ENCODE peak calls at places on chromosomes 7 and 10, in six cellular contexts. V, W, X, S, A and D are unnamed samples.

GRCh38 chr7:122790132-122790531 is 87.4 kb upstream of the RNF148 start:
- DNase-seq in V (no peak), W (peak; percentile 14), X (no peak), S (no peak), A (no peak), D (no peak)

GRCh38 chr10:112360308-112361270 is 13.3 kb upstream of the ACSL5 start:
- DNase-seq in V (peak; percentile 22), W (peak; percentile 54), X (peak; percentile 86), S (no peak), A (peak; percentile 72), D (peak; percentile 83)

GRCh38 chr10:129949411-129950335 is 14.4 kb downstream of the EBF3 start:
- DNase-seq in V (peak; percentile 29), W (peak; percentile 50), X (peak; percentile 89), S (no peak), A (no peak), D (peak; percentile 68)

GRCh38 chr10:89567566-89568245 is 32.3 kb upstream of the SLC16A12 start:
- DNase-seq in V (no peak), W (no peak), X (no peak), S (no peak), A (no peak), D (no peak)

GRCh38 chr7:158840604-158841003 is 11.3 kb upstream of the ESYT2 start:
- DNase-seq in V (no peak), W (no peak), X (no peak), S (no peak), A (no peak), D (no peak)

GRCh38 chr10:115171392-115171960 is 78.3 kb downstream of the ATRNL1 start:
- DNase-seq in V (no peak), W (no peak), X (no peak), S (peak; percentile 24), A (no peak), D (no peak)

GRCh38 chr7:17774701-17775288 is 165.5 kb downstream of the SNX13 start:
- DNase-seq in V (no peak), W (no peak), X (no peak), S (no peak), A (no peak), D (no peak)

GRCh38 chr10:63665765-63666164 is 144.6 kb downstream of the REEP3 start:
- DNase-seq in V (no peak), W (no peak), X (no peak), S (no peak), A (no peak), D (no peak)

GRCh38 chr7:99679400-99680191 is at the start of gene CYP3A5:
- DNase-seq in V (peak; percentile 86), W (no peak), X (peak; percentile 46), S (no peak), A (no peak), D (no peak)

GRCh38 chr7:107078517-107078966 is 34.0 kb downstream of the PRKAR2B start:
- DNase-seq in V (no peak), W (no peak), X (peak; percentile 40), S (no peak), A (no peak), D (no peak)

GRCh38 chr7:87210506-87210905 is 9.0 kb downstream of the TMEM243 start:
- DNase-seq in V (no peak), W (no peak), X (no peak), S (no peak), A (no peak), D (no peak)

GRCh38 chr10:30058570-30059132 is 735 bp downstream of the JCAD start:
- DNase-seq in V (no peak), W (no peak), X (peak; percentile 70), S (no peak), A (no peak), D (no peak)

GRCh38 chr7:157139142-157140117 is 704 bp downstream of the UBE3C start:
- DNase-seq in V (peak; percentile 65), W (no peak), X (peak; percentile 82), S (peak; percentile 77), A (no peak), D (peak; percentile 59)

GRCh38 chr10:22372298-22372697 is 27.0 kb downstream of the SPAG6 start:
- DNase-seq in V (no peak), W (no peak), X (no peak), S (no peak), A (no peak), D (no peak)

GRCh38 chr7:91945476-91945875 is 4.8 kb downstream of the AKAP9 start:
- DNase-seq in V (peak; percentile 13), W (no peak), X (no peak), S (no peak), A (no peak), D (no peak)

GRCh38 chr10:97333601-97334369 is 744 bp downstream of the FRAT2 start:
- DNase-seq in V (peak; percentile 61), W (no peak), X (peak; percentile 80), S (peak; percentile 43), A (no peak), D (no peak)

GRCh38 chr7:29369909-29370488 is 175.4 kb downstream of the CHN2 start:
- DNase-seq in V (no peak), W (no peak), X (no peak), S (no peak), A (no peak), D (no peak)

GRCh38 chr7:158255156-158255555 is 332.5 kb downstream of the PTPRN2 start:
- DNase-seq in V (no peak), W (no peak), X (no peak), S (no peak), A (no peak), D (no peak)

GRCh38 chr10:13649844-13650520 is 63.2 kb downstream of the PRPF18 start:
- DNase-seq in V (no peak), W (no peak), X (no peak), S (no peak), A (no peak), D (no peak)

GRCh38 chr10:98262571-98262970 is 5.4 kb downstream of the LOXL4 start:
- DNase-seq in V (peak; percentile 69), W (no peak), X (peak; percentile 72), S (peak; percentile 13), A (peak; percentile 68), D (peak; percentile 59)

GRCh38 chr7:51249991-51250390 is 66.6 kb downstream of the COBL start:
- DNase-seq in V (no peak), W (no peak), X (no peak), S (no peak), A (no peak), D (no peak)

GRCh38 chr10:51763746-51764145 is 64.4 kb upstream of the CSTF2T start:
- DNase-seq in V (no peak), W (no peak), X (no peak), S (no peak), A (no peak), D (no peak)

GRCh38 chr7:64590971-64591370 is 28.1 kb upstream of the ZNF680 start:
- DNase-seq in V (no peak), W (no peak), X (no peak), S (no peak), A (no peak), D (no peak)

DNA sequence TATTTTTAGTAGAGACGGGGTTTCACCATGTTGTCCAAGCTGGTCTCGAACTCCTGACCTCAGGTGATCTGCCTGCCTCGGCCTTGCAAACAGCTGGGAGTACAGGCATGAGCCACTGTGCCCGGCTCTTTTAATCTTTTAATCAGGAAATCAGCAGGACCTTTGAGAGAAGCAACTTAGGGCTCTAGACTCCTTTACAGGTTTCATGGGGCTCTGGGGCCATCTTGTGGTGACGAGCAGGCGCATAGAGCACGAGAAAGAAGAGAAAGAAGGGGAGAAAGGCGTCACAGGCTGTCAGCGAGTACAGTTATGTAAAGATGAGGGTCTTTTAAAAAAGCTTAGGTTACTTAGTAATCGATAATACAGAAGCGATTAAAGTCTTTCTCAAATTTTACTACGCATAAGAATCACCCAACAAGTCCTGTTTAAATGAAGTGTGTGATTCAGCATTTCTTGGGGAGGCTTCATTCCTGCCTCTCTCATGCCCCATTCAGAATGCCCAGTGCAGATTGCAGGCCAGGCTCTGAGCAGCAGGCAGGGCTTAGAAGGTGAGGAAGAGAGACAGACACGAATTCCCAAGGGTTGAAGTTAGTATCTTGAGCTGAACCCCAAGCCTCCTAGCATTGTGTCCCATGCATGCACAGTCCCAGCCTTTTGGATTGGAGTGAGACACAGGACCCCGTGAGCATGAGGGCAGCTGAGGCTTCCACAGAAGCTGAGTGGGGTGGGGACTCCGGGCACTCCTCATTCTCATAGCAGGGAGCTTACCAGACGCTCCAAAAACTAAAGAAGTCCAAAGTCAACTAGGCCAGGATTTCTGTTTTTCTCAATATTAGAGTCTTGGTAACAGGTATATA is 23.6 kb upstream of the PFKP start:
- DNase-seq in V (peak; percentile 66), W (no peak), X (peak; percentile 78), S (peak; percentile 57), A (no peak), D (no peak)
- H3K4me3 ChIP-seq in V (no peak overlapping the region), W (no peak overlapping the region), X (no peak overlapping the region), S (no peak overlapping the region), A (no peak overlapping the region), D (no peak overlapping the region)

GRCh38 chr10:18376650-18377049 is 236.4 kb downstream of the CACNB2 start:
- DNase-seq in V (no peak), W (no peak), X (no peak), S (no peak), A (no peak), D (no peak)
- H3K27ac ChIP-seq in V (no peak overlapping the region), W (no peak overlapping the region), X (no peak overlapping the region), S (no peak overlapping the region), A (no peak overlapping the region), D (no peak overlapping the region)

GRCh38 chr7:30912986-30913671 is 1.5 kb downstream of the AQP1 start:
- DNase-seq in V (peak; percentile 68), W (no peak), X (peak; percentile 52), S (no peak), A (no peak), D (no peak)

GRCh38 chr7:30912454-30912985 is 867 bp downstream of the AQP1 start:
- DNase-seq in V (no peak), W (no peak), X (peak; percentile 47), S (no peak), A (no peak), D (no peak)

GRCh38 chr7:30915751-30916150 is 4.1 kb downstream of the AQP1 start:
- DNase-seq in V (no peak), W (no peak), X (peak; percentile 57), S (no peak), A (no peak), D (no peak)

GRCh38 chr7:30914611-30915601 is 3.3 kb downstream of the AQP1 start:
- DNase-seq in V (no peak), W (no peak), X (peak; percentile 65), S (no peak), A (peak; percentile 95), D (peak; percentile 82)

GRCh38 chr7:30913821-30914515 is 2.3 kb downstream of the AQP1 start:
- DNase-seq in V (no peak), W (no peak), X (peak; percentile 55), S (no peak), A (no peak), D (no peak)
- H3K4me3 ChIP-seq in V (peak overlapping the region; percentile 38), W (peak overlapping the region; percentile 12), X (peak overlapping the region; percentile 29), S (no peak overlapping the region), A (peak overlapping the region; percentile 79), D (peak overlapping the region; percentile 44)

DNA sequence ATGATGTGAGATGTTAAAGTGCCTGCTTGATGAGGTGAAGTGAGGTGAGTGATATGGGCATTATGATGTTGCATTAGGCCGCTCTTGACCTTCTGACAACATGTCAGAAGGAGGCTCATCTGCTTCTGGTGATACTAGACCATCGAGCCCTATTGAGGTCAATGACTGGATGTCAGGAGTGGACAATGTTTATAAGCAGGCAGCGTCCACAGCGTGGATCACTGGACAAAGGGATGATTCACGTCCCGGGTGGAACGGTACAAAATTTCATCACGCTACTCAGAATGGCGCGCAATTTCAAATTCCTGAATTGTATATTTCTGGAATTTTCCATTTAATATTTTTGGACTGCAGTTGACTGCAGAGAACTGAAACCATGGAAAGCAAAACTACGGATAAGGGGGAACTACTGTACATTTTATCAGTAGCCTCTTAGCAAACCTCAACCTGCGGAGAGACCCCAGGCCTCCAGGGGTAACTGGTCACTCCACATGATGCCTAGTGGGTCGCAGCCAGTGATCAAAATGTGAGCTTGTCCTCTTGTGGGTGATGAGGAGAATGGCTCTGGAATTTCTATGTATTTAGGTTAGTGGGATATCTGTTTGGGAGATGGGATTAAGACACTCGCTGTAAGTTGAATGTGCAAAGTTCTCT is 5.7 kb upstream of the ZCCHC24 start:
- DNase-seq in V (no peak), W (no peak), X (no peak), S (no peak), A (no peak), D (no peak)
- H3K27ac ChIP-seq in V (no peak overlapping the region), W (no peak overlapping the region), X (no peak overlapping the region), S (no peak overlapping the region), A (no peak overlapping the region), D (no peak overlapping the region)